ENCODE peak calls at places on chromosomes 2 and 18, in seven cellular contexts. U, Q, M, V, W, N and E are unnamed samples.

GRCh38 chr2:172062402-172063004 is 22.8 kb upstream of the DLX1 start:
- DNase-seq in M (no peak), Q (no peak), V (no peak), N (no peak), W (no peak), U (no peak), E (no peak)

GRCh38 chr2:6576312-6576711 is 289.4 kb downstream of the CMPK2 start:
- DNase-seq in M (no peak), W (no peak), V (peak; percentile 60), N (no peak), Q (peak; percentile 87), U (no peak), E (peak; percentile 14)

GRCh38 chr2:180191352-180192124 is 184.4 kb upstream of the CWC22 start:
- DNase-seq in U (peak; percentile 10), M (no peak), N (no peak), Q (peak; percentile 24), W (no peak), V (no peak), E (no peak)

GRCh38 chr2:191582355-191582754 is 95.6 kb upstream of the NABP1 start:
- DNase-seq in Q (peak; percentile 87), V (peak; percentile 95), N (no peak), U (peak; percentile 60), M (no peak), W (no peak), E (peak; percentile 62)

GRCh38 chr2:97653874-97654273 is 8.0 kb downstream of the COX5B start:
- DNase-seq in Q (peak; percentile 31), W (no peak), M (no peak), U (no peak), N (no peak), V (no peak), E (no peak)

GRCh38 chr2:219056896-219057708 is 3.6 kb downstream of the IHH start:
- DNase-seq in V (no peak), M (no peak), Q (no peak), N (no peak), U (no peak), W (peak; percentile 43), E (no peak)

GRCh38 chr18:64409511-64409910 is 260.6 kb upstream of the LINC00305 start:
- DNase-seq in U (peak; percentile 48), N (no peak), W (no peak), Q (no peak), M (peak; percentile 17), V (peak; percentile 25), E (peak; percentile 17)

GRCh38 chr2:204492417-204492816 is 52.9 kb upstream of the PARD3B start:
- DNase-seq in W (no peak), M (no peak), V (no peak), N (no peak), Q (no peak), U (no peak), E (no peak)

GRCh38 chr18:59927246-59927825 is 27.5 kb downstream of the PMAIP1 start:
- DNase-seq in V (no peak), U (no peak), Q (peak; percentile 66), M (no peak), W (no peak), N (no peak), E (no peak)

GRCh38 chr2:47007221-47007825 is 91.7 kb upstream of the MCFD2 start:
- DNase-seq in U (no peak), M (no peak), Q (no peak), V (no peak), N (no peak), W (no peak), E (no peak)

GRCh38 chr2:222456479-222457077 is 32.2 kb downstream of the SGPP2 start:
- DNase-seq in N (no peak), U (no peak), W (no peak), Q (no peak), M (no peak), V (no peak), E (no peak)

GRCh38 chr2:160417745-160418397 is 75.7 kb downstream of the RBMS1 start:
- DNase-seq in M (no peak), N (no peak), V (no peak), W (no peak), U (no peak), Q (peak; percentile 95), E (peak; percentile 96)

GRCh38 chr2:137838255-137839092 is 125.8 kb upstream of the HNMT start:
- DNase-seq in Q (peak; percentile 49), V (peak; percentile 74), M (peak; percentile 45), N (no peak), U (peak; percentile 64), W (no peak), E (peak; percentile 51)

GRCh38 chr2:121694398-121695178 is 42.1 kb downstream of the NIFK start:
- DNase-seq in Q (peak; percentile 69), M (no peak), U (peak; percentile 44), W (no peak), N (no peak), V (no peak), E (peak; percentile 44)

GRCh38 chr2:220569380-220569779 is 942.0 kb downstream of the SLC4A3 start:
- DNase-seq in U (no peak), W (no peak), M (no peak), V (no peak), N (no peak), Q (no peak), E (no peak)

GRCh38 chr2:65598240-65598639 is 165.8 kb upstream of the SPRED2 start:
- DNase-seq in M (no peak), U (no peak), Q (no peak), N (no peak), V (no peak), W (no peak), E (no peak)

GRCh38 chr2:46989491-46990230 is 74.1 kb upstream of the MCFD2 start:
- DNase-seq in W (no peak), V (no peak), Q (no peak), U (no peak), M (no peak), N (no peak), E (no peak)

GRCh38 chr2:189685540-189686229 is 11.2 kb downstream of the ANKAR start:
- DNase-seq in Q (peak; percentile 78), V (no peak), U (no peak), M (no peak), N (no peak), W (peak; percentile 43), E (peak; percentile 63)

GRCh38 chr2:192887296-192887695 is 692.6 kb upstream of the TMEFF2 start:
- DNase-seq in U (no peak), W (no peak), V (peak; percentile 16), Q (no peak), M (no peak), N (no peak), E (no peak)

GRCh38 chr2:189880963-189881362 is 96.7 kb downstream of the PMS1 start:
- DNase-seq in M (no peak), N (no peak), U (peak; percentile 49), Q (no peak), V (no peak), W (no peak), E (peak; percentile 18)

GRCh38 chr2:231670892-231671616 is 37.3 kb upstream of the PTMA start:
- DNase-seq in W (peak; percentile 66), N (no peak), Q (no peak), M (no peak), U (peak; percentile 74), V (peak; percentile 46), E (peak; percentile 42)
- H2AK5ac ChIP-seq in W (no peak overlapping the region), N (peak overlapping the region; percentile 90), Q (peak overlapping the region; percentile 27), M (peak overlapping the region; percentile 98), U (peak overlapping the region; percentile 15), V (no peak overlapping the region), E (peak overlapping the region; percentile 30)

GRCh38 chr2:128036748-128037607 is 9.1 kb upstream of the SAP130 start:
- DNase-seq in W (no peak), N (no peak), M (no peak), U (no peak), V (peak; percentile 89), Q (no peak), E (no peak)

GRCh38 chr2:128028668-128029054 is 802 bp upstream of the SAP130 start:
- DNase-seq in V (no peak), M (no peak), U (no peak), N (no peak), W (no peak), Q (no peak), E (peak; percentile 3)

GRCh38 chr2:128027278-128027800 is 520 bp downstream of the SAP130 start:
- DNase-seq in V (peak; percentile 99), U (peak; percentile 99), W (peak; percentile 100), Q (peak; percentile 98), N (peak; percentile 96), M (peak; percentile 98), E (peak; percentile 99)

GRCh38 chr2:128027801-128028667 is at the start of gene SAP130:
- DNase-seq in V (peak; percentile 97), M (peak; percentile 94), N (peak; percentile 90), U (peak; percentile 98), Q (peak; percentile 89), W (peak; percentile 99), E (peak; percentile 95)

DNA sequence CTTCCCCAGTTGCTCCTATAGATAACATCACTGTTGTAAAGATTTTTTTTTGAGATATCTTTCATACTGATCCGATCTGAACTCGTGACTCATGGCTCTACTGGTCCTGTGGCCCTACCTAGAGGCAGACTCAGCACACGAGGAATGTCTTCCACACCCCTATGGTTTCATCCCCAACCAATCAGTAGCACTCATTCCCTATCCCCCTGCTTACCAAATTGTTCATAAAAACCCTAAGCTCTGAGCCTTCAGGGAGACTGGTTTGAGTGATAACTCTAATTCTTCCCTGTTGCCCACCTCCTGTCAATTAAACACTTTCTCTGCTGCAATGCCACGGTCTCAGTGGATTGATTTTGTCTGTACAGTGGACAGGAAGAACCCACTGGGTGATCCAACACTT is 4.2 kb upstream of the SAP130 start:
- DNase-seq in N (no peak), Q (no peak), M (no peak), W (no peak), U (no peak), V (peak; percentile 92), E (no peak)
- H2AK5ac ChIP-seq in N (no peak overlapping the region), Q (no peak overlapping the region), M (no peak overlapping the region), W (no peak overlapping the region), U (no peak overlapping the region), V (no peak overlapping the region), E (no peak overlapping the region)

DNA sequence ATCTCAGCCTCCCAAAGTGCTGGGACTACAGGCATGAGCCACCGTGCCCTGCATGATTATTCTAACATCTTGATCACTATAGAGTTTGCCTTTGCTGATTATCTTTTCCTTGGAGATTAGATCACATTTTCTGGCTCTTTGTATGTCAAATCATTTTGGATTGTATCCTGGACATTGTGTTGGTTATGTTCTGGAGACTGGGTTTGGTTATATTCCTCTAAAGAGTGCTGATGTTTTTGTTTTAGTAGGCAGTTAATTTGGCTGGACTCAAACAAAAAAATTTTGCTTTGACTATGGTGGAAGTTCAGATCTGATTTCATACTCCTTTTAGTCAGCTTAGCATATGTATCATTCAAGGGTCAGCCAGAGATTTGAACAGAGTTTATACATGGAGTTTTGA is 26.4 kb downstream of the ETAA1 start:
- DNase-seq in M (no peak), Q (no peak), N (no peak), W (no peak), U (no peak), V (no peak), E (no peak)
- H2AK5ac ChIP-seq in M (no peak overlapping the region), Q (no peak overlapping the region), N (no peak overlapping the region), W (no peak overlapping the region), U (no peak overlapping the region), V (no peak overlapping the region), E (no peak overlapping the region)

GRCh38 chr2:173854840-173855239 is 110.3 kb downstream of the SP3 start:
- DNase-seq in V (peak; percentile 10), N (no peak), U (no peak), M (no peak), Q (peak; percentile 58), W (no peak), E (no peak)
- H2AK5ac ChIP-seq in V (no peak overlapping the region), N (no peak overlapping the region), U (no peak overlapping the region), M (no peak overlapping the region), Q (no peak overlapping the region), W (no peak overlapping the region), E (no peak overlapping the region)